ENCODE peak calls at places on chromosomes 11 and 22, in five cellular contexts. L is right lobe of liver, G is GM10248, S is neural progenitor cell, N is tibial artery. E is an unnamed sample.

GRCh38 chr22:40024201-40025061 is 29.7 kb downstream of the FAM83F start:
- DNase-seq in L (peak), G (peak), S (peak), N (peak), E (peak)

GRCh38 chr11:57214494-57214893 is 22.6 kb downstream of the APLNR start:
- DNase-seq in L (no peak), G (no peak), S (no peak), N (no peak), E (no peak)

GRCh38 chr22:42905702-42906183 is 48.7 kb upstream of the ARFGAP3 start:
- DNase-seq in L (peak), G (no peak), S (no peak), N (peak), E (no peak)

GRCh38 chr22:31676700-31677099 is 14.7 kb upstream of the PISD start:
- DNase-seq in L (peak), G (peak), S (peak), N (peak), E (peak)

GRCh38 chr11:119192111-119192510 is 6.8 kb downstream of the NHERF4 start:
- DNase-seq in L (no peak), G (no peak), S (no peak), N (no peak), E (no peak)

GRCh38 chr11:95352733-95353346 is 121.8 kb upstream of the SESN3 start:
- DNase-seq in L (no peak), G (no peak), S (no peak), N (no peak), E (no peak)

GRCh38 chr11:13333456-13333957 is 55.9 kb downstream of the BMAL1 start:
- DNase-seq in L (peak), G (no peak), S (no peak), N (no peak), E (no peak)

GRCh38 chr11:118223992-118224391 is 819 bp downstream of the JAML start:
- DNase-seq in L (no peak), G (no peak), S (no peak), N (no peak), E (no peak)

GRCh38 chr11:58924230-58924629 is 15.1 kb upstream of the GLYATL1 start:
- DNase-seq in L (no peak), G (no peak), S (peak), N (no peak), E (no peak)

GRCh38 chr11:107840120-107840479 is 18.5 kb downstream of the SLC35F2 start:
- DNase-seq in L (no peak), G (no peak), S (no peak), N (peak), E (no peak)

GRCh38 chr11:83918471-83918870 is 632.3 kb upstream of the CCDC90B start:
- DNase-seq in L (no peak), G (no peak), S (no peak), N (peak), E (no peak)

GRCh38 chr11:66081505-66081904 is 11.4 kb downstream of the PACS1 start:
- DNase-seq in L (peak), G (peak), S (no peak), N (peak), E (peak)

GRCh38 chr11:43988040-43988793 is 45.8 kb downstream of the C11orf96 start:
- DNase-seq in L (no peak), G (no peak), S (no peak), N (no peak), E (no peak)

GRCh38 chr11:130606181-130606580 is 157.7 kb downstream of the ADAMTS15 start:
- DNase-seq in L (no peak), G (no peak), S (no peak), N (no peak), E (no peak)

GRCh38 chr11:130675456-130675855 is 227.0 kb downstream of the ADAMTS15 start:
- DNase-seq in L (no peak), G (no peak), S (no peak), N (peak), E (no peak)

GRCh38 chr11:75513250-75513649 is 12.5 kb downstream of the GDPD5 start:
- DNase-seq in L (no peak), G (no peak), S (no peak), N (no peak), E (no peak)

GRCh38 chr22:45248832-45249561 is 8.3 kb upstream of the KIAA0930 start:
- DNase-seq in L (peak), G (peak), S (no peak), N (no peak), E (peak)

GRCh38 chr11:78339945-78340344 is 77.7 kb downstream of the GAB2 start:
- DNase-seq in L (no peak), G (no peak), S (no peak), N (no peak), E (no peak)

GRCh38 chr11:83195176-83195531 is 1.6 kb downstream of the ANKRD42 start:
- DNase-seq in L (no peak), G (no peak), S (no peak), N (no peak), E (no peak)

GRCh38 chr11:102539567-102539966 is 9.0 kb upstream of the MMP7 start:
- DNase-seq in L (no peak), G (no peak), S (no peak), N (no peak), E (no peak)

GRCh38 chr11:26849009-26849408 is 127.1 kb upstream of the SLC5A12 start:
- DNase-seq in L (no peak), G (no peak), S (no peak), N (peak), E (no peak)

GRCh38 chr11:109241988-109242387 is 180.0 kb upstream of the C11orf87 start:
- DNase-seq in L (no peak), G (no peak), S (no peak), N (no peak), E (no peak)

GRCh38 chr22:40196628-40197027 is 18.9 kb downstream of the TNRC6B start:
- DNase-seq in L (no peak), G (peak), S (no peak), N (no peak), E (no peak)

GRCh38 chr11:102564110-102564509 is 33.6 kb upstream of the MMP7 start:
- DNase-seq in L (no peak), G (peak), S (no peak), N (no peak), E (no peak)

GRCh38 chr11:75031224-75031753 is 42.6 kb downstream of the NEU3 start:
- DNase-seq in L (peak), G (no peak), S (no peak), N (no peak), E (no peak)

GRCh38 chr22:45475063-45475747 is 27.5 kb upstream of the FBLN1 start:
- DNase-seq in L (no peak), G (no peak), S (no peak), N (no peak), E (no peak)

GRCh38 chr11:16669799-16670415 is 68.5 kb upstream of the C11orf58 start:
- DNase-seq in L (no peak), G (no peak), S (no peak), N (no peak), E (no peak)

GRCh38 chr11:58776891-58777451 is 45.2 kb upstream of the GLYAT start:
- DNase-seq in L (no peak), G (no peak), S (no peak), N (no peak), E (no peak)

GRCh38 chr11:45805305-45806071 is 539 bp downstream of the SLC35C1 start:
- DNase-seq in L (peak), G (no peak), S (peak), N (peak), E (no peak)

DNA sequence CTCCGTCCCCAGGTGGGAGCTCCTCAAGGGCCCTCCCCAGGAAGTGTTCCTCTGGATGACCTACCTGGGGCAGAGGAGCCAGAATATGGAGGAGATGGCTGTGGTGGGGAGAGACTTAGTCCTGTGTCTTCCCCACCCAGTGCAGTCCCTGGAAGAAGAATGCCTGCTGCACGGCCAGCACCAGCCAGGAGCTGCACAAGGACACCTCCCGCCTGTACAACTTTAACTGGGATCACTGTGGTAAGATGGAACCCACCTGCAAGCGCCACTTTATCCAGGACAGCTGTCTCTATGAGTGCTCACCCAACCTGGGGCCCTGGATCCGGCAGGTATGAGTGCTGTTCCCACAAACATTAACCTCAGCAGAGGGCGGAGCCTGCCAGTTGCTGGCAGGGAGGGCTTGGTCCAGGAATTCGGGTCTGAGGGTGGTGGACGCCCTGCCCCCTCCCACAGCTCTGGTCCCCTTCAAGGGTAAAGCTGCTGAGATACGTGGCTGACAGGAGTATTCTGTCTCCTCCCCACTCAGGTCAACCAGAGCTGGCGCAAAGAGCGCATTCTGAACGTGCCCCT is 3.4 kb downstream of the FOLR3 start:
- DNase-seq in L (no peak), G (no peak), S (no peak), N (no peak), E (no peak)
- TF ChIP-seq CTCF in L (no peak), G (no peak), S (no peak), N (no peak), E (no peak)

DNA sequence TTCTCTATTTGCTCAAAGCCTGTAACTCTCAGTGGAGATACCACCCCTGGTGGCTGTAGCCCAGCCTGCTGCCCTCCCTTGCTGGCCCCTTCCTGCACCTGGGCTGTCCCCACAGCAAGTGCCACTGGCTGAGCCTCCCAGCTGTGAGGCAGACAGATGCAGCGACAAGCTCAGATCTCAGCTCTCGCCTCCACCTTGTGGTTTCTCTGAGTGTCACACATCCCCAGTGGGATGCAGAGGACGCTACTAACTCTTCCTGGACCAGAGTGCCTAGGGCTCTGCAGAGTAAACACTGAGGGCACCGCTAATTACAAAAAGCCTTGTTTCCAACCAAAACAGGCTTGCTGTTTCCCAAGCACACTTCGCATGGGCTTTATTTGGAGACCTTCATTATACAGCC is 8.9 kb downstream of the YPEL1 start:
- DNase-seq in L (no peak), G (peak), S (peak), N (no peak), E (no peak)
- TF ChIP-seq CTCF in L (peak), G (peak), S (peak), N (no peak), E (peak)

DNA sequence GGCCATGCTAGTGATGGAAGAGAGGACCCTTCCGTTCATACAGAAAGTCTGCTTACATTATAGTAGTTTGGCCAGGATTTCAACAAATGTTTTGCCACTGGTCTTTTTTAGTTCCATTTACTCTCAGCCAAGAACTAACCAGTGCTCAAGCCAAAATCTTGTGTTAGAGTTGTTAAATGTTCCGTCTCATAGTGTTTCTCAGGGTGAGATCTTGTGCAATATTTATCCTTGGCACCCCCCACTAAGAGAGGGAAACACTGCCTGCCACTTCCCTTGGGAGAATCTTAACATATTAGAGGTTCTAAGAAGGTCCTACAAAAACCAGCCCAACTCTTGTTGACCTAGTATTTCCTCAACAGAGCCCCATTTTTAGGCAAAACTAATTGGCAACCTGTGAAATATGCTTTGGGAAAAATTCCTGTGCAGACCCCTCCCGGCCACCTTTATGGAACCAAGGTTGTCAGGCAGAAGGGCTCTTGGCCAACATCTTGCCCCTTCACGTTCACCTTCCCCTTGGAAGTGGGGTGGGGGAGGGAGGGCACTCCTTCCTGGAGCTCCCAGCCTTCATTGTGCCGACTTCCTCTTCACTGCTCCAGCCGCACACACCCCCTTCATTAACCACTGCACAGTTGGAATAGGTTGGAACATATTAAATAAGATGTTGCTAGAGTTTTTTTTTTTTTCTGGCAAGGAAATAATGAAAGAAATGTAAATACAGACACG is 173.2 kb upstream of the SORL1-AS1 start:
- DNase-seq in L (no peak), G (no peak), S (no peak), N (peak), E (no peak)
- TF ChIP-seq CTCF in L (no peak), G (no peak), S (no peak), N (no peak), E (no peak)

GRCh38 chr11:47443028-47443700 is 5.8 kb downstream of the RAPSN start:
- DNase-seq in L (no peak), G (no peak), S (no peak), N (no peak), E (no peak)
- TF ChIP-seq CTCF in L (no peak), G (no peak), S (peak), N (no peak), E (peak)

GRCh38 chr11:17932472-17932871 is 80.4 kb downstream of the SERGEF start:
- DNase-seq in L (no peak), G (no peak), S (no peak), N (no peak), E (no peak)
- TF ChIP-seq CTCF in L (no peak), G (no peak), S (peak), N (no peak), E (no peak)

GRCh38 chr11:73177380-73178091 is 35.4 kb upstream of the FCHSD2 start:
- DNase-seq in L (no peak), G (no peak), S (no peak), N (peak), E (no peak)

GRCh38 chr11:73178681-73179080 is 36.6 kb upstream of the FCHSD2 start:
- DNase-seq in L (no peak), G (no peak), S (no peak), N (no peak), E (no peak)

GRCh38 chr11:73176892-73177155 is 34.7 kb upstream of the FCHSD2 start:
- DNase-seq in L (no peak), G (no peak), S (no peak), N (no peak), E (no peak)

GRCh38 chr11:73176145-73176891 is 34.2 kb upstream of the FCHSD2 start:
- DNase-seq in L (no peak), G (no peak), S (no peak), N (no peak), E (no peak)

DNA sequence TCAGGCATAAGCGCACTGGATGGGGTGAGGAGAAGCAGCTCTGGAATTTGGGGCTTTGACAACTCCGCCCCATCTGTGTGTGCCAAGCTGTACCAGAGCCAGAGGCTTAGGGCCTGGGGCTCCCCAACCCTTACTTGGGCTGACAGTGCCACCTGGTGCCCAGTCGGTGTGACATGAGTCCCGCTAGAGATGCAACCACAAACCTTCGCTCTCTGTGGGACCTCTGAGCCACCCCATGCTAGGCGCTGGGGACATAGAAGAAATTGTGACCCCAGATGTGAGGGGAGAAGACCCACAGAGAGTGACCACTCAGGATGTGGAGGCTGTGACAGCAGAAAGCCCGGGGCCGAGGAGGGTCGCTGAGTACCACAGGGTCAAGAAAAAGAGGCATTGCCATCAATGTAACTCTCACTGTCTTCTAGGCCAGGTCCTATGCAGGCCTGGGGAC is 36.0 kb upstream of the FCHSD2 start:
- DNase-seq in L (peak), G (peak), S (peak), N (peak), E (no peak)
- TF ChIP-seq CTCF in L (peak), G (peak), S (peak), N (peak), E (peak)

GRCh38 chr11:1297011-1297575 is 12.3 kb downstream of the TOLLIP start:
- DNase-seq in L (no peak), G (no peak), S (no peak), N (no peak), E (no peak)
- TF ChIP-seq CTCF in L (no peak), G (no peak), S (no peak), N (no peak), E (no peak)

DNA sequence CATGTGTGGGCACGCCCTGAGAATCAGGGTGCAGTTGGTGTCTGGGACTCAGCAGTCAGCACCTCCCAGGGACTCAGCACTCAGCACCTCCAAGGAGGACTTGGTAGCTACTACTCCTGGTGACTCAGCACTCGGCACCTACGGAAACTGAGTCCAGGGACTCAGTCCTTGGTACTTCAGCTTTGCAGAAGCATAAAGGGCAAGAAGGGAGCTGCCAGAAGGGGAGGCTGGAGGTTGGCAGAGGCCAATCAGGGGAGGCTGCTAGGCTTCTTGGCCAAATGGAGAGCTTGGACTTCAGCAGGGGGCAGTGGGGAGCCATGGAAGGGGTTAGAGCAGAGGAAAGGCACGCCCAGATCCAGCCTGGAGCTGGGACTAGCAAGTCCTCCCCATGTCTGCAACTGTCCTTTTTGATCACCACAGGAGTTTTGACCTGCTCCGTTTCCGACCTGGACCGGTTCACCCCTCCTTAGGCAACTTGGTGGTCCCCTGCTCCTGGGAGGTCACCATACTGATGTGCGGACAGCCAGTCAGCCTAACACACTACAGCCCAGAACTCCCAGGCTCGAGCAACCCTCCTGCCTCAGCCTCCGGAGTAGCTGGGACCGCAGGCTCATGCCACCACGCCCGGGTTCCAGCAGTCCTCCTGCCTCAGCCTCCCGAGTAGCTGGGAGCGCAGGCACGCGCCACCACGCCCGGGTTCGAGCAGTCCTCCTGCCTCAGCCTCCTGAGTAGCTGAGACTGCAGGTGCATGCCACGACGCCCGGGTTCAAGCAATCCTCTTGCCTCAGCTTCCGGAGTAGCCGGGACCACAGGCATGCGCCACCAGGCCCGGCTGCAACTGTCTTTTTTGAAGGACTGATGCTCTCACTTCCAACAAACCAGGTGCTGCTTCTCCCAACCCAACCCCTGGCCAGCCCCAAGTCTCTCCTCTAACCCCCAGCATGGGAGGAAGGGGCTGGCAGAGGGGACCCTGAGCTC is 1.5 kb downstream of the ANO9 start:
- DNase-seq in L (no peak), G (no peak), S (no peak), N (no peak), E (no peak)
- TF ChIP-seq CTCF in L (no peak), G (peak), S (no peak), N (no peak), E (peak)

GRCh38 chr11:34151166-34151565 is 45.7 kb downstream of the NAT10 start:
- DNase-seq in L (no peak), G (no peak), S (no peak), N (no peak), E (no peak)
- TF ChIP-seq CTCF in L (no peak), G (no peak), S (no peak), N (no peak), E (no peak)